ENCODE peak calls at places on chromosomes 2 and 18, in ten cellular contexts. One of them, this sample, is unnamed.

GRCh38 chr2:208595386-208596275 is 189.0 kb downstream of the PTH2R start:
- DNase-seq in neural progenitor cell: no peak
- DNase-seq in activated naive CD8-positive, alpha-beta T cell treated with anti-CD3 and anti-CD28 coated beads, Interleukin-2, amount 50 U/mL, for 16 hours: no peak
- DNase-seq in aorta: no peak
- DNase-seq in MCF 10A: peak
- DNase-seq in heart left ventricle: no peak
- DNase-seq in B cell: no peak
- DNase-seq in hippocampal formation: no peak
- DNase-seq in stimulated activated CD8-positive, alpha-beta memory T cell treated with anti-CD3 and anti-CD28 coated beads, Interleukin-12 subunit alpha, Interleukin-12 subunit beta, amount 100 ng/mL, for 1 hour: no peak
- DNase-seq in brain microvascular endothelial cell: no peak
- DNase-seq in this sample: no peak

GRCh38 chr2:199136681-199137080 is 321.1 kb downstream of the SATB2 start:
- DNase-seq in neural progenitor cell: no peak
- DNase-seq in MCF 10A: peak
- DNase-seq in stimulated activated CD8-positive, alpha-beta memory T cell treated with anti-CD3 and anti-CD28 coated beads, Interleukin-12 subunit alpha, Interleukin-12 subunit beta, amount 100 ng/mL, for 1 hour: no peak
- DNase-seq in hippocampal formation: no peak
- DNase-seq in B cell: no peak
- DNase-seq in aorta: no peak
- DNase-seq in heart left ventricle: no peak
- DNase-seq in brain microvascular endothelial cell: peak
- DNase-seq in activated naive CD8-positive, alpha-beta T cell treated with anti-CD3 and anti-CD28 coated beads, Interleukin-2, amount 50 U/mL, for 16 hours: no peak
- DNase-seq in this sample: no peak

GRCh38 chr2:120525056-120526046 is 179.4 kb downstream of the INHBB start:
- DNase-seq in neural progenitor cell: no peak
- DNase-seq in MCF 10A: peak
- DNase-seq in brain microvascular endothelial cell: no peak
- DNase-seq in heart left ventricle: peak
- DNase-seq in activated naive CD8-positive, alpha-beta T cell treated with anti-CD3 and anti-CD28 coated beads, Interleukin-2, amount 50 U/mL, for 16 hours: no peak
- DNase-seq in B cell: no peak
- DNase-seq in stimulated activated CD8-positive, alpha-beta memory T cell treated with anti-CD3 and anti-CD28 coated beads, Interleukin-12 subunit alpha, Interleukin-12 subunit beta, amount 100 ng/mL, for 1 hour: no peak
- DNase-seq in hippocampal formation: no peak
- DNase-seq in aorta: peak
- DNase-seq in this sample: no peak

GRCh38 chr2:29587791-29588190 is 333.6 kb downstream of the ALK start:
- DNase-seq in neural progenitor cell: no peak
- DNase-seq in aorta: no peak
- DNase-seq in MCF 10A: no peak
- DNase-seq in heart left ventricle: no peak
- DNase-seq in stimulated activated CD8-positive, alpha-beta memory T cell treated with anti-CD3 and anti-CD28 coated beads, Interleukin-12 subunit alpha, Interleukin-12 subunit beta, amount 100 ng/mL, for 1 hour: no peak
- DNase-seq in activated naive CD8-positive, alpha-beta T cell treated with anti-CD3 and anti-CD28 coated beads, Interleukin-2, amount 50 U/mL, for 16 hours: no peak
- DNase-seq in hippocampal formation: no peak
- DNase-seq in B cell: no peak
- DNase-seq in brain microvascular endothelial cell: no peak
- DNase-seq in this sample: no peak

GRCh38 chr2:122739732-122740593 is 984.5 kb downstream of the TSN start:
- DNase-seq in MCF 10A: no peak
- DNase-seq in activated naive CD8-positive, alpha-beta T cell treated with anti-CD3 and anti-CD28 coated beads, Interleukin-2, amount 50 U/mL, for 16 hours: no peak
- DNase-seq in neural progenitor cell: no peak
- DNase-seq in B cell: no peak
- DNase-seq in stimulated activated CD8-positive, alpha-beta memory T cell treated with anti-CD3 and anti-CD28 coated beads, Interleukin-12 subunit alpha, Interleukin-12 subunit beta, amount 100 ng/mL, for 1 hour: no peak
- DNase-seq in brain microvascular endothelial cell: no peak
- DNase-seq in aorta: no peak
- DNase-seq in hippocampal formation: no peak
- DNase-seq in heart left ventricle: no peak
- DNase-seq in this sample: no peak

GRCh38 chr18:49585781-49586663 is 24.2 kb downstream of the LIPG start:
- DNase-seq in MCF 10A: no peak
- DNase-seq in hippocampal formation: no peak
- DNase-seq in activated naive CD8-positive, alpha-beta T cell treated with anti-CD3 and anti-CD28 coated beads, Interleukin-2, amount 50 U/mL, for 16 hours: no peak
- DNase-seq in aorta: no peak
- DNase-seq in B cell: no peak
- DNase-seq in heart left ventricle: no peak
- DNase-seq in neural progenitor cell: peak
- DNase-seq in brain microvascular endothelial cell: no peak
- DNase-seq in stimulated activated CD8-positive, alpha-beta memory T cell treated with anti-CD3 and anti-CD28 coated beads, Interleukin-12 subunit alpha, Interleukin-12 subunit beta, amount 100 ng/mL, for 1 hour: no peak
- DNase-seq in this sample: no peak

GRCh38 chr2:639703-640102 is 37.5 kb downstream of the TMEM18 start:
- DNase-seq in brain microvascular endothelial cell: no peak
- DNase-seq in activated naive CD8-positive, alpha-beta T cell treated with anti-CD3 and anti-CD28 coated beads, Interleukin-2, amount 50 U/mL, for 16 hours: no peak
- DNase-seq in stimulated activated CD8-positive, alpha-beta memory T cell treated with anti-CD3 and anti-CD28 coated beads, Interleukin-12 subunit alpha, Interleukin-12 subunit beta, amount 100 ng/mL, for 1 hour: no peak
- DNase-seq in aorta: no peak
- DNase-seq in neural progenitor cell: no peak
- DNase-seq in heart left ventricle: no peak
- DNase-seq in hippocampal formation: no peak
- DNase-seq in B cell: no peak
- DNase-seq in MCF 10A: no peak
- DNase-seq in this sample: no peak

GRCh38 chr2:201938151-201938815 is 95.4 kb upstream of the FZD7 start:
- DNase-seq in aorta: no peak
- DNase-seq in MCF 10A: no peak
- DNase-seq in hippocampal formation: no peak
- DNase-seq in neural progenitor cell: no peak
- DNase-seq in activated naive CD8-positive, alpha-beta T cell treated with anti-CD3 and anti-CD28 coated beads, Interleukin-2, amount 50 U/mL, for 16 hours: no peak
- DNase-seq in B cell: no peak
- DNase-seq in brain microvascular endothelial cell: no peak
- DNase-seq in stimulated activated CD8-positive, alpha-beta memory T cell treated with anti-CD3 and anti-CD28 coated beads, Interleukin-12 subunit alpha, Interleukin-12 subunit beta, amount 100 ng/mL, for 1 hour: no peak
- DNase-seq in heart left ventricle: no peak
- DNase-seq in this sample: no peak

GRCh38 chr18:76476665-76477561 is 18.1 kb downstream of the ZNF516 start:
- DNase-seq in stimulated activated CD8-positive, alpha-beta memory T cell treated with anti-CD3 and anti-CD28 coated beads, Interleukin-12 subunit alpha, Interleukin-12 subunit beta, amount 100 ng/mL, for 1 hour: no peak
- DNase-seq in heart left ventricle: no peak
- DNase-seq in brain microvascular endothelial cell: peak
- DNase-seq in B cell: no peak
- DNase-seq in neural progenitor cell: no peak
- DNase-seq in aorta: no peak
- DNase-seq in activated naive CD8-positive, alpha-beta T cell treated with anti-CD3 and anti-CD28 coated beads, Interleukin-2, amount 50 U/mL, for 16 hours: no peak
- DNase-seq in MCF 10A: peak
- DNase-seq in hippocampal formation: no peak
- DNase-seq in this sample: no peak

GRCh38 chr18:2955966-2956521 is 56.9 kb downstream of the LPIN2 start:
- DNase-seq in B cell: no peak
- DNase-seq in MCF 10A: no peak
- DNase-seq in activated naive CD8-positive, alpha-beta T cell treated with anti-CD3 and anti-CD28 coated beads, Interleukin-2, amount 50 U/mL, for 16 hours: no peak
- DNase-seq in brain microvascular endothelial cell: no peak
- DNase-seq in neural progenitor cell: no peak
- DNase-seq in hippocampal formation: no peak
- DNase-seq in stimulated activated CD8-positive, alpha-beta memory T cell treated with anti-CD3 and anti-CD28 coated beads, Interleukin-12 subunit alpha, Interleukin-12 subunit beta, amount 100 ng/mL, for 1 hour: no peak
- DNase-seq in aorta: no peak
- DNase-seq in heart left ventricle: no peak
- DNase-seq in this sample: no peak

GRCh38 chr18:59744271-59744721 is 47.1 kb upstream of the CCBE1 start:
- DNase-seq in neural progenitor cell: no peak
- DNase-seq in stimulated activated CD8-positive, alpha-beta memory T cell treated with anti-CD3 and anti-CD28 coated beads, Interleukin-12 subunit alpha, Interleukin-12 subunit beta, amount 100 ng/mL, for 1 hour: no peak
- DNase-seq in MCF 10A: peak
- DNase-seq in aorta: no peak
- DNase-seq in B cell: no peak
- DNase-seq in activated naive CD8-positive, alpha-beta T cell treated with anti-CD3 and anti-CD28 coated beads, Interleukin-2, amount 50 U/mL, for 16 hours: no peak
- DNase-seq in brain microvascular endothelial cell: peak
- DNase-seq in heart left ventricle: no peak
- DNase-seq in hippocampal formation: no peak
- DNase-seq in this sample: no peak

GRCh38 chr2:75311993-75312392 is 112.7 kb upstream of the TACR1 start:
- DNase-seq in heart left ventricle: no peak
- DNase-seq in aorta: no peak
- DNase-seq in MCF 10A: no peak
- DNase-seq in neural progenitor cell: peak
- DNase-seq in activated naive CD8-positive, alpha-beta T cell treated with anti-CD3 and anti-CD28 coated beads, Interleukin-2, amount 50 U/mL, for 16 hours: no peak
- DNase-seq in B cell: peak
- DNase-seq in stimulated activated CD8-positive, alpha-beta memory T cell treated with anti-CD3 and anti-CD28 coated beads, Interleukin-12 subunit alpha, Interleukin-12 subunit beta, amount 100 ng/mL, for 1 hour: no peak
- DNase-seq in brain microvascular endothelial cell: no peak
- DNase-seq in hippocampal formation: no peak
- DNase-seq in this sample: peak

GRCh38 chr2:64769392-64770044 is 115.8 kb upstream of the SERTAD2 start:
- DNase-seq in MCF 10A: no peak
- DNase-seq in B cell: no peak
- DNase-seq in brain microvascular endothelial cell: no peak
- DNase-seq in aorta: no peak
- DNase-seq in hippocampal formation: no peak
- DNase-seq in neural progenitor cell: no peak
- DNase-seq in activated naive CD8-positive, alpha-beta T cell treated with anti-CD3 and anti-CD28 coated beads, Interleukin-2, amount 50 U/mL, for 16 hours: no peak
- DNase-seq in stimulated activated CD8-positive, alpha-beta memory T cell treated with anti-CD3 and anti-CD28 coated beads, Interleukin-12 subunit alpha, Interleukin-12 subunit beta, amount 100 ng/mL, for 1 hour: no peak
- DNase-seq in heart left ventricle: no peak
- DNase-seq in this sample: no peak

This sample was measured in iPS-NIHi11.